ENCODE peak calls at places on chromosome 22, in seven cellular contexts. W is brain microvascular endothelial cell, K is esophagus squamous epithelium, O is neural crest cell, I is natural killer cell, D is ovary, Y is thoracic aorta. M is an unnamed sample.

GRCh38 chr22:30000566-30000965 is 79.7 kb upstream of the HORMAD2 start:
- DNase-seq in I (no peak), D (no peak), Y (no peak), K (no peak), O (no peak), W (peak; percentile 56), M (no peak)

GRCh38 chr22:46089426-46090041 is 60.8 kb upstream of the PPARA start:
- DNase-seq in W (no peak), D (peak; percentile 39), I (no peak), Y (no peak), O (no peak), K (no peak), M (no peak)

GRCh38 chr22:40654522-40655167 is 18.1 kb upstream of the MRTFA start:
- DNase-seq in I (no peak), O (no peak), K (no peak), Y (no peak), W (peak; percentile 59), D (no peak), M (no peak)

GRCh38 chr22:29734853-29735252 is 15.1 kb downstream of the CABP7 start:
- DNase-seq in I (no peak), Y (no peak), K (no peak), D (no peak), O (no peak), W (no peak), M (no peak)

GRCh38 chr22:33591946-33592345 is 328.3 kb downstream of the LARGE1 start:
- DNase-seq in O (no peak), I (no peak), K (no peak), Y (no peak), D (no peak), W (no peak), M (no peak)

GRCh38 chr22:38345782-38346181 is 28.5 kb upstream of the CSNK1E start:
- DNase-seq in O (no peak), D (no peak), I (no peak), W (no peak), Y (no peak), K (no peak), M (peak; percentile 37)

GRCh38 chr22:27372364-27372763 is 429.2 kb downstream of the MN1 start:
- DNase-seq in K (no peak), D (no peak), I (no peak), W (no peak), O (no peak), Y (no peak), M (peak; percentile 24)

GRCh38 chr22:38718414-38718813 is 12.7 kb downstream of the GTPBP1 start:
- DNase-seq in O (no peak), Y (peak; percentile 51), W (peak; percentile 72), D (peak; percentile 26), K (no peak), I (no peak), M (no peak)

GRCh38 chr22:39589880-39590279 is 19.3 kb downstream of the CACNA1I start:
- DNase-seq in D (no peak), K (no peak), W (no peak), I (no peak), Y (no peak), O (peak; percentile 22), M (no peak)

GRCh38 chr22:38114484-38115398 is 4.3 kb upstream of the BAIAP2L2 start:
- DNase-seq in O (peak; percentile 97), K (no peak), Y (peak; percentile 37), I (peak; percentile 82), W (peak; percentile 80), D (peak; percentile 86), M (peak; percentile 91)

GRCh38 chr22:38397189-38398097 is 57.6 kb downstream of the KCNJ4 start:
- DNase-seq in O (no peak), D (no peak), W (no peak), Y (no peak), I (no peak), K (no peak), M (no peak)

GRCh38 chr22:21025763-21026755 is 6.3 kb downstream of the SLC7A4 start:
- DNase-seq in Y (no peak), K (no peak), D (no peak), W (no peak), I (no peak), O (no peak), M (no peak)

DNA sequence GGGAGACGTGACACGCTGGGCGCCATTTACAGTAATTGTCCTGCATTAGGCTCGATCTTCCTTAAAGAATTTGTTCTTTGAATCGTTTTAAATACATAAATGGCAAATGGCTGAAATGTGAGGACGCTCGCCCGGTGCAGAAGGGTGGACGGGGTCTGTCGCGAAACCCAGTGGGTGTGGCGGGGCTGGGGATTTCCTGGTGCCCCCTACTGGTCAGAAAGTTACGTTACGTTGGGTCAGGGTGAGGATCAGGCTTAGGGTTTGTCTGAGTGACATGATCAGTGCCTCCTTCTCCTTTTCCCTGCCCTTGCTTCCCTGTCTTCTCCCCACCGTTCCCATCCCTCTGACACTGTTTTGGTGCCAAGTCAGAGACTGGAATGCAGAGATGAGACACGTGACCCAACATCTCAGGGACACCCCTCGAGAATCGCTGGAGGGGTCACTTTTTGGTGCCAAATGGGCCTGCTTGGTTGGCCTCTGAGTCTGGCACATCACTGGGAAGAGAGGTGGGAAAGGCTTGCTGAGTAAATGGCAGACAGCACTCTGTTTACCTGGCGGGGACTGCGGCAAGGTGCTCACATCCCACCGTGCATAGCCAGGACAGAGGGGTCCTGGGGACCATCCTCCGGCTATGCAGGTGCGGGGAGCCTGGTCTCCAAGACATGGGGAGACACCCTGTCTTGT is 1107.6 kb downstream of the BRD1 start:
- DNase-seq in D (no peak), I (no peak), Y (no peak), W (no peak), K (no peak), O (no peak), M (no peak)
- TF ChIP-seq CTCF in D (no peak), I (no peak), Y (no peak), W (no peak), K (no peak), O (peak; percentile 54), M (peak; percentile 63)

GRCh38 chr22:19057999-19058491 is 64.2 kb downstream of the DGCR2 start:
- DNase-seq in O (no peak), I (no peak), Y (no peak), D (no peak), K (no peak), W (no peak), M (peak; percentile 51)

GRCh38 chr22:19060356-19061009 is 61.7 kb downstream of the DGCR2 start:
- DNase-seq in W (peak; percentile 42), K (no peak), O (no peak), D (no peak), I (no peak), Y (no peak), M (peak; percentile 58)

GRCh38 chr22:19059481-19060278 is 62.5 kb downstream of the DGCR2 start:
- DNase-seq in Y (no peak), W (no peak), K (no peak), O (no peak), D (no peak), I (no peak), M (peak; percentile 58)

GRCh38 chr22:19057539-19057938 is 64.7 kb downstream of the DGCR2 start:
- DNase-seq in D (no peak), O (no peak), K (no peak), Y (no peak), I (no peak), W (no peak), M (no peak)

DNA sequence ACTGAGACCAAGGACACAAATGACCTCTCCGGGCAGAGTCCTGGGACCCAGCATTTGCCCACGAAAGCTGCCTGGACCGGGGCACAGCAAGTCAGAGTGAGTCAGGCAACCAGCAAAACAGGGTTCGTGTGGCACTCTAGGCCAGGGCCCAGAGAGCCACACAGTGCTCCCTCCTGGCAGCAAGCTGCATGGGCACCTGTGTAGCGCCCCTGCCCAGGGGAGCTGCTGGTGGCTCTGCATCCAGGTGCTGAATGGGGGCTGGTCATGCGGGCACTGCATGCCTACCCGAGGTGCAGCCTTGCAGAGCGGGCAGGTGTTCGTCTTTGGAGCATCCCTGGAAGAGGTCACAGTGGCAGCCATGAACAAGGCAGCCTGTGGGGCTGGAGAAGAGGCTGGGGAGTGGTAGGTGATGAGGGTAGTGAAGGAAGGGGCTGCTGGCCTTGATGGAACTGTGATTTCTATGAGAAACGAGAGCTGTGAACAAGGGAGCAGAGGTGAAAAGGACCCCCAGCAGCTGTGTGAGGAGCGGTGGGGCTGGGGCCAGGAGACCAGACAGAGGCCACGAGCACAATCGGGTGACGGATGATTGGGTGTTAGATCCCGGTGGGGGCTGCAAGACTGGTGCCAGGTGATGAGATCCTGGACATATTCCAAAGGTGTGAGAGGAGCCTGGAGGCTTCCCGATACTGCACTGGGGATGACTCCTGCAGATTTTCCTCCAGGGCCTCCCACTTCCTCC is 63.3 kb downstream of the DGCR2 start:
- DNase-seq in Y (no peak), O (no peak), K (no peak), I (no peak), D (no peak), W (no peak), M (peak; percentile 52)
- TF ChIP-seq CTCF in Y (no peak), O (no peak), K (no peak), I (no peak), D (no peak), W (peak; percentile 3), M (no peak)

GRCh38 chr22:50276143-50276542 is 6.0 kb upstream of the MAPK11 start:
- DNase-seq in I (no peak), W (no peak), D (peak; percentile 67), K (peak; percentile 52), Y (no peak), O (no peak), M (no peak)

GRCh38 chr22:50271519-50271970 is 1.4 kb upstream of the MAPK11 start:
- DNase-seq in O (peak; percentile 67), K (no peak), I (no peak), D (peak; percentile 77), W (no peak), Y (no peak), M (no peak)

GRCh38 chr22:50272103-50272782 is 2.1 kb upstream of the MAPK11 start:
- DNase-seq in Y (no peak), O (no peak), I (no peak), D (no peak), W (no peak), K (no peak), M (no peak)

GRCh38 chr22:50275181-50276055 is 5.2 kb upstream of the MAPK11 start:
- DNase-seq in O (no peak), I (no peak), D (no peak), Y (no peak), W (no peak), K (no peak), M (no peak)

GRCh38 chr22:50274311-50274710 is 4.1 kb upstream of the MAPK11 start:
- DNase-seq in O (no peak), K (no peak), Y (no peak), D (no peak), W (peak; percentile 35), I (peak; percentile 37), M (no peak)
- TF ChIP-seq CTCF in O (peak; percentile 51), K (no peak), Y (peak; percentile 25), D (no peak), W (peak; percentile 48), I (peak; percentile 36), M (peak; percentile 64)

DNA sequence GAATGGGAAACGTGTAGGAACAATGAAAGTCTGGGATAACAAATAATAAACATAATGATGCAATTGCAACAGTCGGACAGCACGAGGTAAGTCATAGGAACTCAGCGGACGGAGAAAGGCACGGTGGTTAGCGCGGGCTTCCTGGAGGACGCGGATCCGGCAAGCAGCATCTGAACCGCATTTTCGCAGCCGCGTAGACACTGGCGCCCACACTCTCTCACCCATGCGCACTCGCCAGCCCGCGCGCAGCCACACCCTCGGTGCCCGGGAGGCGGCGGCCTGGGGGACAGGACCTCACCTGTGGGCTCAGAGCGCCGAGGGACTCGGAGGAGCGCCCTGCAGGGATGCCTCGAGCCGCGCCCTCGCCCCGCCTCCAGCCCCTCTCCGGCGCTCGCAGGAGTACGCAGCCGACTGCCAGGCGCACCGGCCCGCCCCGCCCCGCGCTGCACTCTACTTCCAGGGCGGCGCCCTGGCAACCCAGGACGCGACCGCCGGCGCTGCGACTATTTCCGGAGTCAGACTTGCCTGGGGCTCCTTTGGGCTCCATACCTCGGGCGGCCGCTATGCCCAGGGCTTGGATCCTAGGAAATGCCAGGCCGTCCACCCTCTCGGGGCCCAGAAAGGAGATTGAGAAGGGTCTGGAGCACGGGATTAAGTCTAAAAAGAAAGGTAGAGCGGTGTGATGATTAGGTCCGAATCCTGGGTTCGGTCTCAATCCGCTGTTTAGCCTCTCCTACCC is at the start of gene TTLL1:
- DNase-seq in D (peak; percentile 83), K (peak; percentile 44), W (peak; percentile 85), Y (peak; percentile 43), O (peak; percentile 81), I (peak; percentile 71), M (peak; percentile 92)
- TF ChIP-seq CTCF in D (no peak), K (peak; percentile 39), W (peak; percentile 23), Y (peak; percentile 18), O (no peak), I (no peak), M (peak; percentile 50)